ENCODE peak calls at places on chromosomes 2 and 18, in six cellular contexts. W, M, K, C, R and O are unnamed samples.

GRCh38 chr2:13884271-13884976 is 748.1 kb upstream of the LRATD1 start:
- DNase-seq in W (no peak), M (peak), K (no peak), C (no peak), R (no peak), O (no peak)

GRCh38 chr2:181788883-181789555 is 102.5 kb upstream of the ITPRID2 start:
- DNase-seq in W (no peak), M (no peak), K (no peak), C (no peak), R (no peak), O (no peak)

GRCh38 chr18:36058674-36059073 is 8.7 kb downstream of the RPRD1A start:
- DNase-seq in W (no peak), M (no peak), K (no peak), C (no peak), R (no peak), O (no peak)

GRCh38 chr2:178912416-178913056 is 105.3 kb upstream of the TTN start:
- DNase-seq in W (peak), M (peak), K (no peak), C (no peak), R (peak), O (no peak)

GRCh38 chr2:227655454-227655853 is 11.2 kb upstream of the SCYGR5 start:
- DNase-seq in W (peak), M (peak), K (peak), C (no peak), R (peak), O (no peak)

GRCh38 chr2:218927876-218928275 is 31.6 kb upstream of the CDK5R2 start:
- DNase-seq in W (no peak), M (no peak), K (no peak), C (no peak), R (no peak), O (no peak)

GRCh38 chr2:200377774-200378336 is 71.4 kb downstream of the SPATS2L start:
- DNase-seq in W (no peak), M (no peak), K (no peak), C (no peak), R (no peak), O (no peak)

GRCh38 chr2:20050712-20051517 is 513 bp downstream of the LAPTM4A start:
- DNase-seq in W (peak), M (peak), K (peak), C (no peak), R (peak), O (no peak)

GRCh38 chr18:79916546-79917350 is 34.7 kb downstream of the SLC66A2 start:
- DNase-seq in W (no peak), M (no peak), K (no peak), C (peak), R (no peak), O (no peak)

GRCh38 chr2:209423562-209424541 is at the start of gene MAP2:
- DNase-seq in W (peak), M (peak), K (peak), C (peak), R (peak), O (peak)

GRCh38 chr2:111624401-111625156 is 259.4 kb downstream of the ANAPC1 start:
- DNase-seq in W (peak), M (peak), K (no peak), C (no peak), R (peak), O (peak)

GRCh38 chr18:25832008-25832604 is 258.3 kb downstream of the SS18 start:
- DNase-seq in W (peak), M (peak), K (peak), C (no peak), R (peak), O (no peak)

GRCh38 chr2:150357770-150358467 is 129.5 kb downstream of the RND3 start:
- DNase-seq in W (peak), M (no peak), K (no peak), C (no peak), R (peak), O (no peak)

GRCh38 chr2:100206731-100207255 is 64.4 kb upstream of the AFF3 start:
- DNase-seq in W (no peak), M (no peak), K (no peak), C (no peak), R (no peak), O (no peak)

GRCh38 chr2:172096661-172097547 is 5.8 kb downstream of the DLX2 start:
- DNase-seq in W (peak), M (no peak), K (no peak), C (no peak), R (peak), O (no peak)

DNA sequence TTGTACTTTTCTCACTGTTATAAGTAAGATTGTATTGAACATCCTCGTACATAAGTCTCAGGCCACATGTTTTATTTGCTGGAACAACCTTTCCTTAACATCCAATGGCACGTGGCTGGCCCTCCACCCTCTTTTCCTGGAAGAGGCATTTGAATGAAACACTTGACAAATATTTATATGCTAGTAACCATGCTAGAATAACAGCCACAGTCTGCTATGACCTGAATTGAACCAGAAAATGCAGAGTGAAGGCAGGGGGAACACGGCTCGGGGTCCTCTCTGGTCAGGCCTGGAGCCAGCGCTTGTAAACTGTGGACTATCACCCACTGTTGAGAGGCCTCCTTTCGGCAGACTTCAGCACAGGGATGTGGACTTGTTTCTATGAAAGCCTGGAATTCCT is 198.2 kb upstream of the COPS8 start:
- DNase-seq in W (peak), M (peak), K (no peak), C (no peak), R (peak), O (no peak)
- TF ChIP-seq CTCF in W (peak), M (no peak), K (no peak), C (no peak), R (peak), O (no peak)

GRCh38 chr18:11733031-11733430 is 44.0 kb downstream of the GNAL start:
- DNase-seq in W (peak), M (peak), K (peak), C (peak), R (peak), O (no peak)
- H3K4me3 ChIP-seq in W (no peak), M (peak), K (no peak), C (peak), R (peak), O (no peak)

GRCh38 chr2:96501471-96501874 is 3.7 kb downstream of the NEURL3 start:
- DNase-seq in W (no peak), M (no peak), K (no peak), C (no peak), R (no peak), O (no peak)

GRCh38 chr2:96499061-96499960 is 5.8 kb downstream of the NEURL3 start:
- DNase-seq in W (no peak), M (no peak), K (no peak), C (no peak), R (no peak), O (no peak)

GRCh38 chr2:96495983-96496382 is 9.2 kb downstream of the NEURL3 start:
- DNase-seq in W (no peak), M (no peak), K (no peak), C (no peak), R (no peak), O (no peak)

GRCh38 chr2:96500385-96501066 is 4.6 kb downstream of the NEURL3 start:
- DNase-seq in W (no peak), M (no peak), K (no peak), C (no peak), R (no peak), O (no peak)

GRCh38 chr2:96498023-96498431 is 7.1 kb downstream of the NEURL3 start:
- DNase-seq in W (no peak), M (no peak), K (no peak), C (no peak), R (no peak), O (no peak)
- TF ChIP-seq CTCF in W (no peak), M (no peak), K (no peak), C (no peak), R (no peak), O (no peak)

DNA sequence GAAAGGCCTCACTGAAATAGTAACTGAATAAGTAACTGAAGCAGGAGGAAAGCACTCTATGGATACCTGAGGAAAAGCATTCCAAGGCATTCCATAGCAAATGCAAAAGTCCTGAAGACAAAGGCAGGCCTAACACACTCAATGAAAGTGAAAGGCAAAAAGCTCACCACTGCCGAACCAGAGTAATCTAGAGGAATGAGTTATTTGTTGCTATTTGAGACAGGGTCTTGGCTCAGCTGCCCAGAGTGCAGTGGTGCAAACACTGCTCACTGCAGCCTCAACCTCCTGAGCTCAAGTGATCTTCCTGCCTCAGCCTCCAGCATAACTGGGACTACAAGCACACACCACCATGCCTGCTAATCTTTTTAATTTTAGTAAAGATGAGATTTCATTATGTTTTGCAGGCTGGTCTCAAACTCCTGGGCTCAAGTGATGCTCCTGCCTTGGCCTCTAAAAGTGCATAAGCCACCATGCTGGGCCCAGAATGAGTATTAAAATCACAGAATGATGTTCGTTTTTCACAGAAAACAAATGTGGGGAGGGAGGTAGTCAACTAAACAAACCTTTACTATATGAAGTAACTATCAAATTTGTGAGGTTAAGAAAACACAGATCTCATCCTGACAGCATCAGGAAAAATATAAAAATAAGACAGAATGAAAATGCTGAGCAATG is 17.9 kb downstream of the PIAS2 start:
- DNase-seq in W (no peak), M (peak), K (no peak), C (no peak), R (peak), O (no peak)
- H3K4me3 ChIP-seq in W (no peak), M (no peak), K (no peak), C (no peak), R (no peak), O (no peak)

GRCh38 chr2:127528487-127528886 is 2.2 kb upstream of the IWS1 start:
- DNase-seq in W (no peak), M (no peak), K (no peak), C (no peak), R (no peak), O (no peak)

GRCh38 chr2:127526940-127527804 is 883 bp upstream of the IWS1 start:
- DNase-seq in W (no peak), M (no peak), K (peak), C (no peak), R (peak), O (no peak)

GRCh38 chr2:127525692-127526141 is 572 bp downstream of the IWS1 start:
- DNase-seq in W (peak), M (peak), K (peak), C (no peak), R (peak), O (no peak)

GRCh38 chr2:127523269-127523930 is 2.9 kb downstream of the IWS1 start:
- DNase-seq in W (no peak), M (no peak), K (no peak), C (no peak), R (peak), O (no peak)

GRCh38 chr2:127526142-127526939 is at the start of gene IWS1:
- DNase-seq in W (peak), M (peak), K (peak), C (peak), R (peak), O (peak)
- TF ChIP-seq CTCF in W (peak), M (no peak), K (no peak), C (peak), R (peak), O (peak)

GRCh38 chr2:148877403-148877740 is 2.3 kb downstream of the KIF5C start:
- DNase-seq in W (no peak), M (no peak), K (no peak), C (no peak), R (no peak), O (no peak)

GRCh38 chr2:148874868-148875341 is at the start of gene KIF5C:
- DNase-seq in W (peak), M (peak), K (peak), C (peak), R (peak), O (peak)

GRCh38 chr2:148875387-148876051 is 492 bp downstream of the KIF5C start:
- DNase-seq in W (no peak), M (no peak), K (no peak), C (no peak), R (no peak), O (no peak)

GRCh38 chr2:148876589-148877402 is 1.8 kb downstream of the KIF5C start:
- DNase-seq in W (no peak), M (no peak), K (no peak), C (no peak), R (no peak), O (no peak)

GRCh38 chr2:148876190-148876588 is 1.2 kb downstream of the KIF5C start:
- DNase-seq in W (no peak), M (no peak), K (no peak), C (no peak), R (no peak), O (no peak)
- H3K4me3 ChIP-seq in W (peak), M (no peak), K (peak), C (peak), R (no peak), O (peak)

GRCh38 chr2:202238234-202239197 is at the start of gene SUMO1:
- DNase-seq in W (peak), M (peak), K (peak), C (peak), R (peak), O (peak)
- TF ChIP-seq CTCF in W (no peak), M (no peak), K (no peak), C (no peak), R (no peak), O (no peak)

DNA sequence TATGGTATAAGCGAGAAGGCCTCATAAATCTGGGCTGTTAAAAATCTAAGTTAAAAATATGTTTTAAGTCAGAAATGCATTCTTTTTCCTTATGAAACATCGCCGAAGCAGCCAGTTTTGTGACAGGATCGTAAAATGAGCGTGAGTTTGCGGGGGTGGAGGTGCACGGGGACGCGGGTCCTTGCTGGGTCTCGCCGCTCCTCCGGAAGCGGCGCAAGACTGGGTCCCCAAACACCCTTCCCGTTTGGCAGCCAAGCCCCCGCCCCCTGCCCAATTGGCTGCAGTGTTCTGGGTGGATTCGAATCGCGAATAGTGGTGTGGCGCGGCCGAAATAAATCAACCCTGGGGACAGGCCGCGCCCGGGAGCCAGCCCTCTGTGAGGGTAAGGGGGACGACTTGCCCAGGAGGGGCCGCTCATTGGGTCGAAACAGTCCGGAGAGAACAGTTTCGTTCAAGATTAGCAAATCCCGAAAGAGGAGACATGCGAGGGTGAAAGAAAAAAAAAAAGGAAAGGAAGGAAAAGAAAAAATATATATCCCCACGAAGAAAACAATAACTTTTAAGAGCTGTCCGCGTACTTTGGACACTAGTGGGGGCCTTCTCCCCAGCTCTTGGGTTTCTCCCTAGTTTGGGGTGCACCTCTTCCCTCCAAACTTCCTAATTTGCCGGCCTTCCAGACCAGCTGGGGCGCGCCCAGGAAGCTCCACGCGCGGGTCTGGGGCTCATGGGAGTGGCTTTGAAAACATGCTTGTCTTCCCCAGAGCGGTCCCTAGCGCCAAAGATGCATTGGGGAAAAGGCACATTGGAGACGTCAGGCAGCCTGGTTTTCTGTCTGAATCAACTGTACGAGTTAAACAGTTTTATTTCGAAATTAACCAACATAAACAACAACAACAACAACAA is 3.1 kb upstream of the GATA6 start:
- DNase-seq in W (peak), M (peak), K (peak), C (no peak), R (no peak), O (no peak)
- H3K4me3 ChIP-seq in W (peak), M (peak), K (no peak), C (no peak), R (peak), O (no peak)